ENCODE peak calls at places on chromosomes 5 and 9, in ten cellular contexts. M, Z, E, I, D, R, C, W, V and H are unnamed samples. For H3K4me1, the result is how much of the 10 kb centered on the place peaks cover.

GRCh38 chr5:88829773-88830172 is 53.2 kb downstream of the MEF2C start:
- DNase-seq in M (no peak), Z (no peak), E (no peak), I (no peak), D (no peak), R (no peak), C (no peak), W (no peak), V (no peak), H (no peak)

GRCh38 chr5:90802695-90803317 is 244.2 kb downstream of the ADGRV1 start:
- DNase-seq in M (peak), Z (no peak), E (peak), I (peak), D (no peak), R (no peak), C (peak), W (no peak), V (no peak), H (no peak)

GRCh38 chr9:76588320-76588719 is 129.3 kb downstream of the GCNT1 start:
- DNase-seq in M (no peak), Z (no peak), E (no peak), I (no peak), D (no peak), R (no peak), C (no peak), W (no peak), V (no peak), H (no peak)

GRCh38 chr9:17772223-17772622 is 193.4 kb downstream of the SH3GL2 start:
- DNase-seq in M (no peak), Z (no peak), E (no peak), I (no peak), D (no peak), R (no peak), C (no peak), W (no peak), V (no peak), H (no peak)

GRCh38 chr5:40278881-40279280 is 400.8 kb upstream of the PTGER4 start:
- DNase-seq in M (no peak), Z (no peak), E (no peak), I (no peak), D (no peak), R (no peak), C (no peak), W (no peak), V (no peak), H (no peak)

GRCh38 chr5:181041043-181041442 is 977 bp downstream of the BTNL9 start:
- DNase-seq in M (no peak), Z (no peak), E (no peak), I (no peak), D (no peak), R (no peak), C (no peak), W (peak), V (no peak), H (no peak)

GRCh38 chr9:127763918-127764384 is 14.5 kb downstream of the SH2D3C start:
- DNase-seq in M (peak), Z (no peak), E (peak), I (peak), D (peak), R (no peak), C (peak), W (peak), V (no peak), H (no peak)

GRCh38 chr5:110644357-110644756 is 82.1 kb downstream of the TMEM232 start:
- DNase-seq in M (no peak), Z (no peak), E (no peak), I (no peak), D (no peak), R (no peak), C (no peak), W (no peak), V (no peak), H (no peak)

GRCh38 chr9:79764377-79764776 is 192.6 kb downstream of the TLE4 start:
- DNase-seq in M (peak), Z (peak), E (no peak), I (peak), D (no peak), R (peak), C (no peak), W (no peak), V (no peak), H (no peak)

GRCh38 chr5:118921946-118922345 is 66.4 kb downstream of the DTWD2 start:
- DNase-seq in M (no peak), Z (no peak), E (no peak), I (no peak), D (no peak), R (no peak), C (no peak), W (no peak), V (no peak), H (no peak)

GRCh38 chr9:104783588-104783987 is 19.7 kb downstream of the NIPSNAP3B start:
- DNase-seq in M (no peak), Z (no peak), E (no peak), I (no peak), D (no peak), R (no peak), C (no peak), W (no peak), V (no peak), H (no peak)

GRCh38 chr9:37618817-37619216 is 26.4 kb upstream of the TOMM5 start:
- DNase-seq in M (no peak), Z (no peak), E (no peak), I (no peak), D (no peak), R (no peak), C (no peak), W (no peak), V (no peak), H (no peak)

GRCh38 chr5:78008356-78008967 is 232.3 kb upstream of the TBCA start:
- DNase-seq in M (no peak), Z (no peak), E (no peak), I (peak), D (no peak), R (no peak), C (no peak), W (no peak), V (no peak), H (no peak)

DNA sequence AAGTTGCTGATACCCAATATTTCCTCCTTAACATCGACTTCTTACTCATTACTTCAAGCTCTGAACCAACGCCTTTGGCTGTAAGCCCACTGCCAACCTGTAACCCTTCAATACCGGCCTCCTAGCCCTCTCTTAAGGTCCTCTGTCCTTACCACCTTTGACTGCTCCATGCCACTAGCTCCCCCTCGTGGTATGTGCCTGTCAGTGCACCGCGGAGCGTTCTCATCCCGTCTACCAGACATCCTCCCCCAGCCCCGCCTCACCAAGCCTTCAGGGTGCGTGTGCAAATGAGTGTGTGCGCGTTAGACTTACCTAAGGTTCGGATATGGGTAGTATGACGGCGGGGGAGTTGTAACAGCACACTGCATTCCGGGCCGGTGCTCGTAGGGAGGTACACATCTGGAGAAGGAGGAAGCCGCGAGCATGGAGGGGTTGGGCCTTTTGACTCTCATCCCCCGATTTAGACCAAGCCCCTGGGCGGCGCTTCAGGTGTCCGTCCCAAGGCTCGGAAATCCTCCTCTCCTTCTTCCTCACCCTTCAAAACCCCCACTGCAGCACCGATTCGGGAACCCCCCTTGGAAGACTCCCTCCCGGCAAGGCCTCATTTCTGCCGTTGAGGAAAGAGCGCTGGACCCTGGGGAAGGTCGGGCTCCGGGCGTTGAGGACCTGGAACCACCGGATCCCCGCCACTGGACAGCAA is 2.8 kb upstream of the MYORG start:
- DNase-seq in M (peak), Z (peak), E (peak), I (peak), D (peak), R (peak), C (peak), W (peak), V (peak), H (peak)
- H3K4me1 ChIP-seq in M (under half), Z (under half), E (under half), I (half or more), D (under half), R (under half), C (under half), W (under half), V (under half), H (under half)

DNA sequence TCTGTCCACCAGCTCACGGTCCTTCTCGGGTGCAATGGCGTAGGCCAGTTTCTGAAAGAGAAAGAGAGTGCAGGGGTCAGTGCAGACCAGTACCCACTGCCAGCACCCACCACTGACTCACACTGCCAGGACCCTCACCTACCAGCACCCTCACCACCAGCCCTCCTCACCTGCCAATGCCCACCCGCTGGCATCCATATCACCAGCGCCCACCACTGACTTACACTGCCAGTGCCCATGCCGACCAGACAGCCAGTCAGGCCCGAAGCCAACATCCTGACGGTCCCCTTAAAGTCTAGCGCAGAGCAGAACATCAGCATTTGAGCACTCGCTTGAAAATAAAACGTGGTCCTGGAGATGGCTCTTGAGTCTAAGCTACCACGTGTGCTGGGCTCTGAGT is 44.3 kb downstream of the SLC6A3 start:
- DNase-seq in M (no peak), Z (no peak), E (no peak), I (no peak), D (no peak), R (no peak), C (no peak), W (no peak), V (no peak), H (no peak)
- H3K4me1 ChIP-seq in M (under half), Z (under half), E (under half), I (under half), D (under half), R (under half), C (under half), W (under half), V (under half), H (under half)

GRCh38 chr9:92728831-92729734 is 35.5 kb downstream of the BICD2 start:
- DNase-seq in M (peak), Z (no peak), E (no peak), I (no peak), D (no peak), R (no peak), C (peak), W (no peak), V (no peak), H (no peak)
- H3K4me1 ChIP-seq in M (under half), Z (under half), E (under half), I (under half), D (half or more), R (under half), C (under half), W (under half), V (under half), H (under half)

GRCh38 chr5:15695171-15695676 is 195.2 kb downstream of the FBXL7 start:
- DNase-seq in M (no peak), Z (no peak), E (no peak), I (no peak), D (no peak), R (no peak), C (no peak), W (no peak), V (no peak), H (no peak)
- H3K4me1 ChIP-seq in M (under half), Z (under half), E (under half), I (under half), D (half or more), R (under half), C (under half), W (under half), V (under half), H (half or more)

GRCh38 chr5:55175781-55176175 is 2.8 kb upstream of the CDC20B start:
- DNase-seq in M (no peak), Z (no peak), E (no peak), I (no peak), D (no peak), R (no peak), C (no peak), W (no peak), V (no peak), H (no peak)

GRCh38 chr5:55177078-55177477 is 4.1 kb upstream of the CDC20B start:
- DNase-seq in M (no peak), Z (no peak), E (no peak), I (no peak), D (no peak), R (no peak), C (no peak), W (no peak), V (no peak), H (no peak)

GRCh38 chr5:55173696-55174101 is 722 bp upstream of the CDC20B start:
- DNase-seq in M (no peak), Z (no peak), E (no peak), I (peak), D (no peak), R (no peak), C (peak), W (no peak), V (no peak), H (no peak)

GRCh38 chr5:55172937-55173695 is at the start of gene CDC20B:
- DNase-seq in M (peak), Z (peak), E (peak), I (peak), D (peak), R (no peak), C (peak), W (peak), V (peak), H (no peak)

DNA sequence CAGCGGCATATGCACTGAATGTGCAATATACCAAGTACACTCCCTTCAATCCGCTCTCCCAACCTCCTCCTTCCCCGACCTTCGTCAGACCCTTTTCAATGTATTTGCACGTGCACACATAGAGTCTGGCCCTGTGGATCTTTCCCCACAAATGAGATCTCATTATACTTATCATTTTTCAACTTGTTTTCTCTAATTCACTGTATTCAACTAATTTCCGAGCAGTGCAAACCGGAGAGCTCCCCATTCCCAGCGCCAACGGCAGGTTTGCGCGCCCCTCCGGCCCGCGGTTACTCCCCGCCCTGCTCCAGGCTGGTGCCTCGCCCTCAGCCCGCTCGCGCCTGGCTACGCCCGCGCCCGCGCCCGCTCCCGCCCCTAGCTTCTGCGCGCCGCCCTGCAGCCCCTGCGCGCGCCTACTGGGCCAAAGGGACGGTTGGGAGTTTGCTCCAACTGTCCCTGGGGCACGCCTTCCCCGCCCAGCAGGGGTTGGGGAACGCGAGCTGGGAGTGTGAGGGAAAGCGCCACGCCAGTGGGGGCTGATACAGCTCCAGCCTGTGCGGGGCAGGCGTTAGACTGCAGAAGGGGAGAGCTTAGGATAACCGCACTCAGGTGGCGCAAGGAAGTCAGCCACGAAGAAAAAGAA is 3.3 kb upstream of the CDC20B start:
- DNase-seq in M (peak), Z (no peak), E (peak), I (peak), D (peak), R (no peak), C (peak), W (no peak), V (no peak), H (no peak)
- H3K4me1 ChIP-seq in M (under half), Z (under half), E (under half), I (under half), D (under half), R (under half), C (under half), W (under half), V (under half), H (under half)

GRCh38 chr5:138000102-138000723 is 32.7 kb downstream of the FAM13B start:
- DNase-seq in M (no peak), Z (no peak), E (no peak), I (no peak), D (no peak), R (no peak), C (no peak), W (no peak), V (no peak), H (no peak)
- H3K4me1 ChIP-seq in M (under half), Z (under half), E (under half), I (under half), D (under half), R (under half), C (under half), W (under half), V (under half), H (under half)